ENCODE peak calls at places on chromosomes 2 and 18, in five cellular contexts. One of them, this sample, is unnamed.

GRCh38 chr2:221347471-221347870 is 224.6 kb downstream of the EPHA4 start:
- DNase-seq in dorsolateral prefrontal cortex: no peak
- DNase-seq in RWPE1: no peak
- DNase-seq in H9: no peak
- DNase-seq in hepatocyte: no peak
- DNase-seq in this sample: no peak

GRCh38 chr18:13364721-13365205 is 146.2 kb downstream of the LDLRAD4 start:
- DNase-seq in RWPE1: no peak
- DNase-seq in H9: no peak
- DNase-seq in dorsolateral prefrontal cortex: no peak
- DNase-seq in hepatocyte: no peak
- DNase-seq in this sample: no peak

GRCh38 chr18:12651651-12652050 is 6.3 kb downstream of the SPIRE1 start:
- DNase-seq in RWPE1: no peak
- DNase-seq in dorsolateral prefrontal cortex: no peak
- DNase-seq in H9: no peak
- DNase-seq in hepatocyte: no peak
- DNase-seq in this sample: no peak

GRCh38 chr2:235665656-235666239 is 171.9 kb downstream of the AGAP1 start:
- DNase-seq in dorsolateral prefrontal cortex: no peak
- DNase-seq in hepatocyte: no peak
- DNase-seq in RWPE1: no peak
- DNase-seq in H9: no peak
- DNase-seq in this sample: no peak

GRCh38 chr18:34650121-34650545 is 60.0 kb upstream of the DTNA start:
- DNase-seq in hepatocyte: no peak
- DNase-seq in H9: no peak
- DNase-seq in RWPE1: no peak
- DNase-seq in dorsolateral prefrontal cortex: no peak
- DNase-seq in this sample: no peak

GRCh38 chr2:193824474-193824873 is 1629.7 kb upstream of the TMEFF2 start:
- DNase-seq in dorsolateral prefrontal cortex: no peak
- DNase-seq in H9: no peak
- DNase-seq in hepatocyte: no peak
- DNase-seq in RWPE1: peak
- DNase-seq in this sample: no peak

GRCh38 chr2:233679176-233679575 is 2.5 kb upstream of the UGT1A7 start:
- DNase-seq in dorsolateral prefrontal cortex: no peak
- DNase-seq in H9: no peak
- DNase-seq in RWPE1: no peak
- DNase-seq in hepatocyte: no peak
- DNase-seq in this sample: no peak

GRCh38 chr2:9310827-9311226 is 104.2 kb downstream of the ASAP2 start:
- DNase-seq in dorsolateral prefrontal cortex: no peak
- DNase-seq in RWPE1: peak
- DNase-seq in hepatocyte: no peak
- DNase-seq in H9: no peak
- DNase-seq in this sample: no peak

GRCh38 chr2:183024701-183025100 is 13.6 kb downstream of the NCKAP1 start:
- DNase-seq in dorsolateral prefrontal cortex: no peak
- DNase-seq in RWPE1: no peak
- DNase-seq in hepatocyte: no peak
- DNase-seq in H9: no peak
- DNase-seq in this sample: no peak

GRCh38 chr18:7876354-7876753 is 309.2 kb downstream of the PTPRM start:
- DNase-seq in H9: no peak
- DNase-seq in RWPE1: no peak
- DNase-seq in hepatocyte: peak
- DNase-seq in dorsolateral prefrontal cortex: no peak
- DNase-seq in this sample: no peak

GRCh38 chr18:59514193-59514592 is 155.1 kb upstream of the LMAN1 start:
- DNase-seq in hepatocyte: peak
- DNase-seq in dorsolateral prefrontal cortex: no peak
- DNase-seq in H9: no peak
- DNase-seq in RWPE1: no peak
- DNase-seq in this sample: no peak

GRCh38 chr2:50315366-50315765 is 716.6 kb downstream of the NRXN1 start:
- DNase-seq in hepatocyte: no peak
- DNase-seq in RWPE1: no peak
- DNase-seq in dorsolateral prefrontal cortex: no peak
- DNase-seq in H9: no peak
- DNase-seq in this sample: no peak

GRCh38 chr2:29117636-29118303 is 2.6 kb downstream of the CLIP4 start:
- DNase-seq in dorsolateral prefrontal cortex: no peak
- DNase-seq in hepatocyte: peak
- DNase-seq in RWPE1: peak
- DNase-seq in H9: no peak
- DNase-seq in this sample: no peak

GRCh38 chr18:36890598-36890997 is 61.7 kb downstream of the KIAA1328 start:
- DNase-seq in hepatocyte: no peak
- DNase-seq in H9: no peak
- DNase-seq in RWPE1: no peak
- DNase-seq in dorsolateral prefrontal cortex: no peak
- DNase-seq in this sample: no peak

GRCh38 chr2:191171291-191171690 is 20.5 kb upstream of the STAT4 start:
- DNase-seq in H9: no peak
- DNase-seq in hepatocyte: no peak
- DNase-seq in dorsolateral prefrontal cortex: no peak
- DNase-seq in RWPE1: no peak
- DNase-seq in this sample: no peak
- H3K27ac ChIP-seq in H9: no peak
- H3K27ac ChIP-seq in hepatocyte: peak
- H3K27ac ChIP-seq in dorsolateral prefrontal cortex: no peak
- H3K27ac ChIP-seq in RWPE1: peak
- H3K27ac ChIP-seq in this sample: no peak

GRCh38 chr2:46338674-46339073 is 41.5 kb downstream of the EPAS1 start:
- DNase-seq in hepatocyte: no peak
- DNase-seq in H9: no peak
- DNase-seq in RWPE1: no peak
- DNase-seq in dorsolateral prefrontal cortex: no peak
- DNase-seq in this sample: no peak
- H3K27ac ChIP-seq in hepatocyte: no peak
- H3K27ac ChIP-seq in H9: no peak
- H3K27ac ChIP-seq in RWPE1: peak
- H3K27ac ChIP-seq in dorsolateral prefrontal cortex: no peak
- H3K27ac ChIP-seq in this sample: no peak

DNA sequence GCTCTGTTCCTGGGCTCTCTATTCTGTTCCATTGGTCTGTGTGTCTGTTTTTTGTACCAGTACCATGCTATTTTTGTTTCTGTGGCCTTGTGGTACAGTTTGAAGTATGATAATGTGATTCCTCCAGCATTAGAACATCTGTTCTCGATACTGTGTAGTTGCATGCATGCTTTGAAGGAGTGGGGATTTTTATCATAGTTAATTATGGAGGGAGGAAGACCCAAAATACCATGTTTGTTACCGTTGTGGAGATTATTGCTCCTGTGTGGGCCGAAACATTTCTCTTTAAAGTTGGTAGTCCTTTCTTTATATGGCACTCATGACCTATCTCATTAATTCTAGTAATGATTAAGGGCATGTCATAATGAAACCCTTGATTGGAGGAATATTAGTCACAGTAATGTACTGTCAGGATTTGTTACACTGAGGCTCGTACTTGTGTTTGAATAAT is 87.6 kb downstream of the TTC27 start:
- DNase-seq in H9: no peak
- DNase-seq in hepatocyte: no peak
- DNase-seq in dorsolateral prefrontal cortex: no peak
- DNase-seq in RWPE1: peak
- DNase-seq in this sample: no peak
- H3K27ac ChIP-seq in H9: no peak
- H3K27ac ChIP-seq in hepatocyte: no peak
- H3K27ac ChIP-seq in dorsolateral prefrontal cortex: no peak
- H3K27ac ChIP-seq in RWPE1: no peak
- H3K27ac ChIP-seq in this sample: no peak

DNA sequence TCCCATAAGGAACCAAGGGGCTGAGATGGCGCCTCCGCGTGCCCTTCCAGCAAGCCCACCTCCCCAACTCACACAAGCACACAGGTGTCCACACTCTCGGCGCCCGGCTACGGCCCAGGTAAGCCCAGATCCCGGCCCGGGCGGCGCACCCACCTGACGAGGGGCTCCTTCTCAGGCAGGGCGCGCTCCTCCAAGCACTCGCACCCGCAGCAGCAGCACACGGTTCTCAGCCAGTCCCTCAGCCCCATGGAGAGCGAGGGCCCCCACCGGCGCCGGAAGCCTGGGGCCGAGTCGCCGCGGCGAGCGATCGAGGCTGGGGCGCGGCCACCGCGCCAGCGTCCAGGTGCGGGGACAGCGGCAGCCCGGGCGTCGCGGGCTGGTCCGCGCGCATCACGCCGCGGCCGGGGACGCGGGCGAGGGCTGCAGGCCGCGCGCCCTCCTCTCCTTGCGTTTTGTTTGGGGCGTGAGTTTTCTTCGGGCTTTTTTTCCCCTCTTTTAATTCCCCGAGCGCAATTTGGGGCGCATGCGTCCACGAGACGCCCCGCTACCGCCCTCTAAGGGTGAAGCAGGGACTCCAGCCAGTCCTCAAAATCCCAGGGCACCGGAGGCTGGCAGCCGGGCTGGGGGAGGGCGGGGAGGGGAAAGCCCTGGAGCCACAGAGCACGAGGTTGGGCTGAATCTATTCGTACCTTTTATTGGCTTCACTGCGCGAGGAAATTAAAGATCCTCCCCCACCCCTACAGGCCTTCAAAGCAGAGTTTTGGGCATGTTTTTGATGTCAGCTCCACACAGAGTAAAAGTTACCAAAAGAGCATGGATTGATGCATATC is at the start of gene MREG:
- DNase-seq in hepatocyte: peak
- DNase-seq in RWPE1: peak
- DNase-seq in H9: peak
- DNase-seq in dorsolateral prefrontal cortex: peak
- DNase-seq in this sample: peak
- H3K27ac ChIP-seq in hepatocyte: peak
- H3K27ac ChIP-seq in RWPE1: peak
- H3K27ac ChIP-seq in H9: no peak
- H3K27ac ChIP-seq in dorsolateral prefrontal cortex: no peak
- H3K27ac ChIP-seq in this sample: no peak

GRCh38 chr18:9120796-9121195 is 15.8 kb upstream of the ANKRD12 start:
- DNase-seq in dorsolateral prefrontal cortex: no peak
- DNase-seq in RWPE1: no peak
- DNase-seq in H9: no peak
- DNase-seq in hepatocyte: no peak
- DNase-seq in this sample: no peak

GRCh38 chr18:9113468-9114149 is 11.1 kb downstream of the NDUFV2 start:
- DNase-seq in RWPE1: no peak
- DNase-seq in H9: no peak
- DNase-seq in hepatocyte: no peak
- DNase-seq in dorsolateral prefrontal cortex: no peak
- DNase-seq in this sample: no peak

GRCh38 chr18:9117980-9118841 is 15.7 kb downstream of the NDUFV2 start:
- DNase-seq in hepatocyte: no peak
- DNase-seq in RWPE1: peak
- DNase-seq in dorsolateral prefrontal cortex: no peak
- DNase-seq in H9: no peak
- DNase-seq in this sample: no peak

GRCh38 chr18:9115984-9116383 is 13.5 kb downstream of the NDUFV2 start:
- DNase-seq in RWPE1: no peak
- DNase-seq in H9: no peak
- DNase-seq in hepatocyte: no peak
- DNase-seq in dorsolateral prefrontal cortex: no peak
- DNase-seq in this sample: no peak
- H3K27ac ChIP-seq in RWPE1: peak
- H3K27ac ChIP-seq in H9: no peak
- H3K27ac ChIP-seq in hepatocyte: no peak
- H3K27ac ChIP-seq in dorsolateral prefrontal cortex: no peak
- H3K27ac ChIP-seq in this sample: peak

DNA sequence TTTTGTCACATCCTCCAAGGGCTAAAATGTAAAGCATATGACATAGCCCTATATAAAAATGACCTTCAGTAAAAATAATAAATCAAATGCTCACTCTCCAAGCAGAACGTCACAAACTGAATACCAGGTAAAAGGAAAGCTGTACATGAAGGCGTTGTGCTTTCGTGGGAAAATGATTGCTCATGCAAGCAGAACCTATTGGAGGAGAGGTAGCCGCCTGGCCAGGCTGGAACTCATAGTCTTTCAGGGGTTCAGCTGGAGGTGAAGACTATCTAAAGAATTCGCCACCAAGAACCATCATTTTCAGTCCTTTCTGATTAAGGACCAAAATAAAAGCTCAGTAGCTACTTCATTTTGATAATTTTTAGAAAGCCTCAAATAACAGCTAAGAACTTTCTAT is 44.6 kb downstream of the ANKRD44 start:
- DNase-seq in hepatocyte: no peak
- DNase-seq in H9: no peak
- DNase-seq in RWPE1: no peak
- DNase-seq in dorsolateral prefrontal cortex: no peak
- DNase-seq in this sample: no peak
- H3K27ac ChIP-seq in hepatocyte: no peak
- H3K27ac ChIP-seq in H9: no peak
- H3K27ac ChIP-seq in RWPE1: no peak
- H3K27ac ChIP-seq in dorsolateral prefrontal cortex: no peak
- H3K27ac ChIP-seq in this sample: peak

GRCh38 chr2:237699870-237700582 is 72.6 kb downstream of the LRRFIP1 start:
- DNase-seq in dorsolateral prefrontal cortex: no peak
- DNase-seq in hepatocyte: no peak
- DNase-seq in H9: no peak
- DNase-seq in RWPE1: no peak
- DNase-seq in this sample: peak
- H3K27ac ChIP-seq in dorsolateral prefrontal cortex: peak
- H3K27ac ChIP-seq in hepatocyte: peak
- H3K27ac ChIP-seq in H9: no peak
- H3K27ac ChIP-seq in RWPE1: peak
- H3K27ac ChIP-seq in this sample: peak

DNA sequence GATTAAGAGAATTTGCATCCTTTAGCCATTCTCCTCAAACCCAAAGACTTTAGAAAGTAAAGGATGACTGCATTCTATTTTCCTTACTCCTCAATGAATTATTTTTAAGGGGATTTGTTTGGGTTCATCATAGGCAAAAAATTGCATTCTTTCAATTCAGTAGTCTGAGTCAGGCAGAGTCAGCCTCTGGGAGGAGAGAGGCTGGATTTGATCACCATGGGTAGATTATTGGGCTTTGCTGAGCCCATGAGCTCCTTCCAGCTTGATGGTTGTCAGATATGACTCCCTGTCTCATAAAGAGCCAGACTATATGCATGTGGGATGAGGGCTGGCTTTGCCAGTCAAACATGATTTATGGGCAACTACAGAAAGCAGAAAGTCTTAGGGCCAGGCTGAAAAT is 101.2 kb downstream of the KCNS3 start:
- DNase-seq in RWPE1: no peak
- DNase-seq in hepatocyte: no peak
- DNase-seq in H9: no peak
- DNase-seq in dorsolateral prefrontal cortex: no peak
- DNase-seq in this sample: no peak
- H3K27ac ChIP-seq in RWPE1: no peak
- H3K27ac ChIP-seq in hepatocyte: no peak
- H3K27ac ChIP-seq in H9: no peak
- H3K27ac ChIP-seq in dorsolateral prefrontal cortex: no peak
- H3K27ac ChIP-seq in this sample: no peak

DNA sequence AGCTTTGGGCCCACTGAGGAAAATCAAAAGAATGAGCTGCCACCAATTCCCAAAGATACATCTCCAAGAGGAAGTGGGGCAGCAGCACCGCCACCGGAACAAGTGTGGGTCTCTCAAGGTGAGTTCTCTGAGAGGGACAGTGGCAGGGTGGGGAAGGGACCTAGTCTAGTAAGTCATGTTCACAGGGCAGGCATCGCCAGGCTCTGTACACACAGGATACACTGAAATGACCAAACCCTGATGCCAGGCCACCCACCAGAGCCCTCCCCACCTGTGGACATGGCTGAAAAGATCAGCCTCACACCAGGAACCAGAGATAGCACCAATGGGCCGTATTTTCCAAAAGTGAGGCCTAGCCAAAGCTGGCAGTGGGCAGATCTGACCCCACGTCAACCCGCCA is 108.2 kb upstream of the SMAD2 start:
- DNase-seq in H9: no peak
- DNase-seq in hepatocyte: no peak
- DNase-seq in dorsolateral prefrontal cortex: peak
- DNase-seq in RWPE1: no peak
- DNase-seq in this sample: peak
- H3K27ac ChIP-seq in H9: no peak
- H3K27ac ChIP-seq in hepatocyte: no peak
- H3K27ac ChIP-seq in dorsolateral prefrontal cortex: no peak
- H3K27ac ChIP-seq in RWPE1: no peak
- H3K27ac ChIP-seq in this sample: no peak